ENCODE peak calls at places on chromosome 16, in seven cellular contexts. S is stimulated activated CD4-positive, alpha-beta T cell treated with anti-CD3 and anti-CD28 coated beads, Interleukin-1b, Interleukin-23, amount 100 ng/mL, for 1 hour; E is NCI-H2081; J is NCI-H1417 treated with DMSO at 0.1 percent for 48 hours; F is GM20000; W is kidney epithelial cell; X is activated T-helper 1 cell treated with anti-CD3 and anti-CD28 coated beads, Interleukin-2, amount 50 U/mL, for 16 hours. O is an unnamed sample.

GRCh38 chr16:51262428-51262827 is 111.4 kb upstream of the SALL1 start:
- DNase-seq in E (no peak), F (no peak), S (no peak), W (no peak), X (no peak), J (no peak), O (no peak)

GRCh38 chr16:84087461-84088151 is 29.1 kb downstream of the MBTPS1 start:
- DNase-seq in W (no peak), X (no peak), J (no peak), E (no peak), S (no peak), F (no peak), O (peak; percentile 45)

GRCh38 chr16:1035066-1035415 is 37.5 kb upstream of the SSTR5 start:
- DNase-seq in S (no peak), X (no peak), J (no peak), E (no peak), F (no peak), W (no peak), O (no peak)

GRCh38 chr16:49014300-49015188 is 267.1 kb downstream of the CBLN1 start:
- DNase-seq in X (no peak), S (no peak), W (no peak), F (no peak), J (no peak), E (no peak), O (no peak)

GRCh38 chr16:85808926-85809325 is 9.4 kb downstream of the COX4I1 start:
- DNase-seq in W (no peak), F (no peak), X (no peak), S (no peak), J (no peak), E (no peak), O (no peak)

GRCh38 chr16:30778549-30779244 is 8.3 kb downstream of the ZNF629 start:
- DNase-seq in X (no peak), W (no peak), S (no peak), E (no peak), F (no peak), J (no peak), O (no peak)

GRCh38 chr16:48829911-48830310 is 219.9 kb upstream of the N4BP1 start:
- DNase-seq in X (no peak), E (no peak), F (no peak), W (no peak), S (no peak), J (no peak), O (no peak)

GRCh38 chr16:495127-495748 is 32.3 kb upstream of the CAPN15 start:
- DNase-seq in W (no peak), X (no peak), J (no peak), S (no peak), F (peak; percentile 62), E (peak; percentile 46), O (peak; percentile 72)

GRCh38 chr16:25194285-25194878 is 22.4 kb upstream of the AQP8 start:
- DNase-seq in F (no peak), S (no peak), X (no peak), W (no peak), E (no peak), J (no peak), O (no peak)

GRCh38 chr16:4911831-4912422 is 25.0 kb downstream of the PPL start:
- DNase-seq in X (no peak), J (no peak), E (no peak), S (no peak), W (no peak), F (no peak), O (no peak)

GRCh38 chr16:73565263-73565662 is 517.3 kb upstream of the ZFHX3 start:
- DNase-seq in S (no peak), X (no peak), J (no peak), W (no peak), F (no peak), E (peak; percentile 34), O (peak; percentile 63)

GRCh38 chr16:27177031-27177774 is 26.1 kb upstream of the KDM8 start:
- DNase-seq in W (peak; percentile 14), S (no peak), F (no peak), E (no peak), J (no peak), X (no peak), O (no peak)

GRCh38 chr16:72128701-72129100 is 35.1 kb downstream of the DHX38 start:
- DNase-seq in S (no peak), E (no peak), J (no peak), F (no peak), X (no peak), W (no peak), O (peak; percentile 15)

O was measured in Karpas-422.